ENCODE peak calls at places on chromosomes 3 and 15, in ten cellular contexts. E, P, O, W, F, Y, U, H, C and V are unnamed samples.

GRCh38 chr3:62186967-62187366 is 186.4 kb downstream of the FEZF2 start:
- DNase-seq in E (no peak), P (no peak), O (no peak), W (no peak), F (no peak), Y (no peak), U (no peak), H (no peak), C (no peak), V (no peak)

GRCh38 chr3:166291510-166291909 is 454.3 kb upstream of the BCHE start:
- DNase-seq in E (no peak), P (no peak), O (no peak), W (no peak), F (no peak), Y (no peak), U (peak), H (no peak), C (no peak), V (no peak)

GRCh38 chr15:69265347-69265955 is 33.3 kb upstream of the PAQR5 start:
- DNase-seq in E (peak), P (no peak), O (no peak), W (no peak), F (no peak), Y (no peak), U (peak), H (no peak), C (no peak), V (no peak)

GRCh38 chr15:38129531-38130199 is 123.0 kb upstream of the SPRED1 start:
- DNase-seq in E (no peak), P (peak), O (peak), W (peak), F (no peak), Y (no peak), U (no peak), H (no peak), C (peak), V (peak)

GRCh38 chr3:78634316-78634715 is 1133.5 kb downstream of the ROBO1 start:
- DNase-seq in E (no peak), P (no peak), O (no peak), W (no peak), F (no peak), Y (no peak), U (no peak), H (no peak), C (no peak), V (no peak)

GRCh38 chr3:38264779-38265178 is 833 bp upstream of the SLC22A13 start:
- DNase-seq in E (no peak), P (no peak), O (no peak), W (no peak), F (no peak), Y (no peak), U (no peak), H (no peak), C (no peak), V (no peak)

GRCh38 chr3:61080737-61081445 is 170.4 kb downstream of the FHIT start:
- DNase-seq in E (no peak), P (no peak), O (no peak), W (no peak), F (no peak), Y (no peak), U (no peak), H (no peak), C (no peak), V (peak)

GRCh38 chr3:114093596-114093995 is 37.1 kb downstream of the QTRT2 start:
- DNase-seq in E (peak), P (no peak), O (no peak), W (peak), F (no peak), Y (no peak), U (peak), H (no peak), C (no peak), V (no peak)

GRCh38 chr3:133938770-133939495 is 43.3 kb upstream of the RAB6B start:
- DNase-seq in E (no peak), P (no peak), O (no peak), W (no peak), F (no peak), Y (no peak), U (peak), H (peak), C (no peak), V (peak)

GRCh38 chr15:94691169-94691568 is 459.8 kb downstream of the MCTP2 start:
- DNase-seq in E (no peak), P (no peak), O (no peak), W (no peak), F (no peak), Y (no peak), U (no peak), H (no peak), C (no peak), V (no peak)

GRCh38 chr15:78993257-78993930 is 48.5 kb upstream of the CTSH start:
- DNase-seq in E (no peak), P (no peak), O (no peak), W (no peak), F (no peak), Y (no peak), U (no peak), H (no peak), C (no peak), V (no peak)

GRCh38 chr15:49282366-49282765 is 112.3 kb downstream of the GALK2 start:
- DNase-seq in E (no peak), P (peak), O (no peak), W (no peak), F (no peak), Y (no peak), U (no peak), H (no peak), C (no peak), V (no peak)

GRCh38 chr3:21477896-21478295 is 273.1 kb downstream of the ZNF385D start:
- DNase-seq in E (no peak), P (peak), O (no peak), W (no peak), F (no peak), Y (no peak), U (no peak), H (no peak), C (no peak), V (no peak)

GRCh38 chr3:113249111-113249510 is 37.8 kb downstream of the BOC start:
- DNase-seq in E (no peak), P (peak), O (no peak), W (peak), F (no peak), Y (no peak), U (no peak), H (no peak), C (no peak), V (no peak)

GRCh38 chr3:51539291-51539891 is 872 bp downstream of the RAD54L2 start:
- DNase-seq in E (peak), P (peak), O (no peak), W (no peak), F (no peak), Y (peak), U (peak), H (peak), C (no peak), V (no peak)

GRCh38 chr3:36832406-36832805 is 68.1 kb upstream of the DCLK3 start:
- DNase-seq in E (no peak), P (no peak), O (no peak), W (no peak), F (no peak), Y (no peak), U (no peak), H (no peak), C (no peak), V (no peak)

GRCh38 chr15:41493205-41493901 is at the start of gene ITPKA:
- DNase-seq in E (peak), P (no peak), O (peak), W (no peak), F (peak), Y (peak), U (peak), H (peak), C (peak), V (peak)

GRCh38 chr3:87987952-87988351 is 70.9 kb downstream of the CGGBP1 start:
- DNase-seq in E (no peak), P (no peak), O (no peak), W (no peak), F (no peak), Y (no peak), U (no peak), H (no peak), C (no peak), V (no peak)

GRCh38 chr3:133966954-133967353 is 62.8 kb downstream of the SLCO2A1 start:
- DNase-seq in E (no peak), P (no peak), O (no peak), W (no peak), F (no peak), Y (no peak), U (no peak), H (no peak), C (no peak), V (no peak)

GRCh38 chr3:151584603-151585002 is 123.7 kb upstream of the IGSF10 start:
- DNase-seq in E (peak), P (no peak), O (peak), W (peak), F (no peak), Y (no peak), U (peak), H (no peak), C (no peak), V (no peak)

GRCh38 chr3:143002083-143002712 is 828 bp downstream of the U2SURP start:
- DNase-seq in E (peak), P (no peak), O (no peak), W (no peak), F (peak), Y (no peak), U (peak), H (no peak), C (no peak), V (no peak)

GRCh38 chr3:55118453-55118852 is 190.6 kb upstream of the LRTM1 start:
- DNase-seq in E (no peak), P (no peak), O (no peak), W (no peak), F (no peak), Y (no peak), U (no peak), H (no peak), C (no peak), V (no peak)

GRCh38 chr15:101025896-101026631 is 106.9 kb downstream of the LRRK1 start:
- DNase-seq in E (no peak), P (no peak), O (no peak), W (no peak), F (no peak), Y (no peak), U (no peak), H (peak), C (no peak), V (peak)

GRCh38 chr3:174132006-174132405 is 727.1 kb upstream of the NAALADL2 start:
- DNase-seq in E (no peak), P (no peak), O (no peak), W (no peak), F (no peak), Y (no peak), U (no peak), H (no peak), C (no peak), V (no peak)

GRCh38 chr3:53506110-53506762 is 11.8 kb downstream of the CACNA1D start:
- DNase-seq in E (no peak), P (no peak), O (no peak), W (no peak), F (no peak), Y (no peak), U (no peak), H (no peak), C (no peak), V (no peak)

GRCh38 chr15:78906310-78906608 is 33.6 kb downstream of the MORF4L1 start:
- DNase-seq in E (no peak), P (peak), O (no peak), W (no peak), F (no peak), Y (no peak), U (no peak), H (no peak), C (no peak), V (no peak)

GRCh38 chr15:66720206-66721010 is 18.4 kb downstream of the SMAD6 start:
- DNase-seq in E (no peak), P (no peak), O (no peak), W (no peak), F (no peak), Y (no peak), U (no peak), H (no peak), C (no peak), V (no peak)

GRCh38 chr3:14312375-14312774 is 90.0 kb upstream of the SLC6A6 start:
- DNase-seq in E (no peak), P (no peak), O (no peak), W (no peak), F (no peak), Y (no peak), U (no peak), H (no peak), C (no peak), V (no peak)

GRCh38 chr3:140276698-140277097 is 341.7 kb downstream of the CLSTN2 start:
- DNase-seq in E (peak), P (no peak), O (no peak), W (no peak), F (no peak), Y (no peak), U (peak), H (no peak), C (no peak), V (no peak)

GRCh38 chr3:48411606-48412374 is 18.1 kb downstream of the PLXNB1 start:
- DNase-seq in E (no peak), P (no peak), O (no peak), W (no peak), F (no peak), Y (peak), U (no peak), H (no peak), C (no peak), V (no peak)

GRCh38 chr3:148873270-148873927 is 8.3 kb downstream of the CPA3 start:
- DNase-seq in E (no peak), P (no peak), O (no peak), W (no peak), F (no peak), Y (no peak), U (peak), H (no peak), C (no peak), V (no peak)

GRCh38 chr15:98620020-98620419 is 28.3 kb upstream of the IGF1R start:
- DNase-seq in E (no peak), P (no peak), O (no peak), W (no peak), F (no peak), Y (no peak), U (no peak), H (no peak), C (no peak), V (no peak)

GRCh38 chr15:87348746-87349145 is 907.8 kb downstream of the NTRK3 start:
- DNase-seq in E (no peak), P (no peak), O (no peak), W (peak), F (no peak), Y (no peak), U (peak), H (no peak), C (no peak), V (no peak)

GRCh38 chr3:183515968-183516851 is 39.3 kb downstream of the KLHL6 start:
- DNase-seq in E (no peak), P (no peak), O (peak), W (no peak), F (peak), Y (peak), U (no peak), H (no peak), C (no peak), V (no peak)

GRCh38 chr3:183386651-183387050 is 41.8 kb downstream of the MCF2L2 start:
- DNase-seq in E (no peak), P (no peak), O (no peak), W (no peak), F (no peak), Y (no peak), U (no peak), H (no peak), C (no peak), V (no peak)

GRCh38 chr15:90412356-90413194 is 24.5 kb downstream of the IQGAP1 start:
- DNase-seq in E (peak), P (peak), O (peak), W (peak), F (no peak), Y (no peak), U (peak), H (no peak), C (no peak), V (no peak)

GRCh38 chr3:179608931-179609720 is 4.5 kb downstream of the NDUFB5 start:
- DNase-seq in E (peak), P (no peak), O (peak), W (no peak), F (no peak), Y (no peak), U (no peak), H (no peak), C (no peak), V (no peak)

GRCh38 chr3:160040181-160040580 is 51.5 kb downstream of the IL12A start:
- DNase-seq in E (no peak), P (no peak), O (no peak), W (no peak), F (no peak), Y (no peak), U (no peak), H (no peak), C (no peak), V (no peak)

GRCh38 chr3:32481791-32482631 is 20.6 kb downstream of the CMTM6 start:
- DNase-seq in E (no peak), P (no peak), O (no peak), W (no peak), F (no peak), Y (no peak), U (no peak), H (no peak), C (no peak), V (no peak)

GRCh38 chr15:92809880-92810361 is 90.2 kb upstream of the CHD2 start:
- DNase-seq in E (peak), P (no peak), O (no peak), W (no peak), F (peak), Y (no peak), U (peak), H (no peak), C (no peak), V (no peak)